ENCODE peak calls at places on chromosomes 6 and 20, in seven cellular contexts. Q is H1, I is stomach, C is transverse colon, W is suprapubic skin, M is A549, D is upper lobe of left lung. B is an unnamed sample. For H3K4me1, the result is how much of the 10 kb centered on the place peaks cover.

GRCh38 chr6:28941681-28942448 is 18.1 kb upstream of the TRIM27 start:
- DNase-seq in Q (peak), I (no peak), D (no peak), M (no peak), C (no peak), W (no peak), B (no peak)

GRCh38 chr6:144346719-144347446 is 61.7 kb downstream of the UTRN start:
- DNase-seq in I (no peak), M (peak), D (no peak), Q (no peak), W (no peak), C (no peak), B (no peak)

GRCh38 chr6:118080547-118080946 is 173.5 kb downstream of the SLC35F1 start:
- DNase-seq in D (no peak), M (no peak), W (no peak), Q (no peak), I (no peak), C (no peak), B (no peak)

GRCh38 chr6:1473166-1473565 is 83.8 kb downstream of the FOXF2 start:
- DNase-seq in I (no peak), D (no peak), Q (no peak), M (no peak), C (no peak), W (no peak), B (no peak)

GRCh38 chr6:15960740-15961629 is 167.9 kb upstream of the MYLIP start:
- DNase-seq in C (no peak), W (no peak), I (no peak), Q (peak), M (no peak), D (no peak), B (no peak)

GRCh38 chr6:149862901-149863595 is 1.1 kb downstream of the LRP11 start:
- DNase-seq in D (peak), I (peak), W (peak), Q (no peak), C (peak), M (no peak), B (peak)

GRCh38 chr6:129795261-129795660 is 65.9 kb downstream of the TMEM244 start:
- DNase-seq in W (no peak), Q (no peak), M (no peak), D (no peak), I (no peak), C (no peak), B (no peak)

GRCh38 chr6:153392156-153392555 is 261.1 kb upstream of the RGS17 start:
- DNase-seq in Q (no peak), D (no peak), M (no peak), W (no peak), C (no peak), I (no peak), B (no peak)

GRCh38 chr20:48919882-48920526 is 1.5 kb upstream of the ARFGEF2 start:
- DNase-seq in W (no peak), Q (no peak), M (no peak), I (no peak), C (peak), D (no peak), B (no peak)

GRCh38 chr6:44373051-44373450 is 14.5 kb upstream of the CDC5L start:
- DNase-seq in C (no peak), D (no peak), M (no peak), Q (no peak), I (no peak), W (no peak), B (no peak)

GRCh38 chr20:49248879-49249665 is 28.8 kb downstream of the ZNFX1 start:
- DNase-seq in D (peak), Q (no peak), C (no peak), I (no peak), M (no peak), W (no peak), B (no peak)

DNA sequence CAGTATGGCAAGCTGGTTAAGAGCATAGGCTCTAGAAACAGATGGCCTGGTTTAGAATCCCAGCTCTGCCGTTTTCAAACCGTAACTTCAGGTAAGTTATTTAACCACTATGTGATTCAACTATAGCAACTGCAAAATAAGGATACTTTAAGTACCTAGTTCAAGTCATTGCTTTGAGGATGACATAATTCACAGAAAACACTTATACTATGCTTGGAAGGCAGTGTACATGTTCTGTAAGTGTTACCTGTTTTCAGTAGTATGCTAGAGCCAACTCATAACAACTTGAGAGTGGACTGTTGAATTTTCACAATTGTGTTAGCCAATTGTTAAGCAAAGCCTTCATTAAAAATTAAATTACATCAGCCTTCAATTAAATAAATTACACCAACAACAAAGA is 134.8 kb upstream of the BEND6 start:
- DNase-seq in D (no peak), I (no peak), W (no peak), M (no peak), Q (no peak), C (no peak), B (no peak)
- H3K4me1 ChIP-seq in D (under half), I (under half), W (under half), M (under half), Q (under half), C (under half), B (under half)

GRCh38 chr6:167146173-167146572 is 11.6 kb downstream of the GPR31 start:
- DNase-seq in M (no peak), Q (no peak), I (no peak), D (no peak), C (no peak), W (no peak), B (peak)
- H3K4me3 ChIP-seq in M (no peak), Q (no peak), I (no peak), D (peak), C (no peak), W (no peak), B (no peak)

DNA sequence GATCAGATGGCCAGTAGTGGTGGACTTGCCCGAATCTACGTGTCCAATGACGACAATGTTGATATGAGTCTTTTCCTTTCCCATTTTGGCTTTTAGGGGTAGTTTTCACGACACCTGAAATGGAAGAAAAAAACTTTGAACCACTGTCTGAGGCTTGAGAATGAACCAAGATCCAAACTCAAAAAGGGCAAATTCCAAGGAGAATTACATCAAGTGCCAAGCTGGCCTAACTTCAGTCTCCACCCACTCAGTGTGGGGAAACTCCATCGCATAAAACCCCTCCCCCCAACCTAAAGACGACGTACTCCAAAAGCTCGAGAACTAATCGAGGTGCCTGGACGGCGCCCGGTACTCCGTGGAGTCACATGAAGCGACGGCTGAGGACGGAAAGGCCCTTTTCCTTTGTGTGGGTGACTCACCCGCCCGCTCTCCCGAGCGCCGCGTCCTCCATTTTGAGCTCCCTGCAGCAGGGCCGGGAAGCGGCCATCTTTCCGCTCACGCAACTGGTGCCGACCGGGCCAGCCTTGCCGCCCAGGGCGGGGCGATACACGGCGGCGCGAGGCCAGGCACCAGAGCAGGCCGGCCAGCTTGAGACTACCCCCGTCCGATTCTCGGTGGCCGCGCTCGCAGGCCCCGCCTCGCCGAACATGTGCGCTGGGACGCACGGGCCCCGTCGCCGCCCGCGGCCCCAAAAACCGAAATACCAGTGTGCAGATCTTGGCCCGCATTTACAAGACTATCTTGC is 717 bp downstream of the EEF1A1 start:
- DNase-seq in M (no peak), W (peak), C (peak), D (peak), I (peak), Q (no peak), B (peak)
- TF ChIP-seq POLR2A in M (peak), W (no peak), C (no peak), D (no peak), I (peak), Q (no peak), B (no peak)

GRCh38 chr20:24389686-24390085 is 79.7 kb upstream of the SYNDIG1 start:
- DNase-seq in I (no peak), M (no peak), D (no peak), Q (no peak), C (no peak), W (no peak), B (no peak)
- H3K4me1 ChIP-seq in I (under half), M (under half), D (under half), Q (under half), C (under half), W (under half), B (under half)

DNA sequence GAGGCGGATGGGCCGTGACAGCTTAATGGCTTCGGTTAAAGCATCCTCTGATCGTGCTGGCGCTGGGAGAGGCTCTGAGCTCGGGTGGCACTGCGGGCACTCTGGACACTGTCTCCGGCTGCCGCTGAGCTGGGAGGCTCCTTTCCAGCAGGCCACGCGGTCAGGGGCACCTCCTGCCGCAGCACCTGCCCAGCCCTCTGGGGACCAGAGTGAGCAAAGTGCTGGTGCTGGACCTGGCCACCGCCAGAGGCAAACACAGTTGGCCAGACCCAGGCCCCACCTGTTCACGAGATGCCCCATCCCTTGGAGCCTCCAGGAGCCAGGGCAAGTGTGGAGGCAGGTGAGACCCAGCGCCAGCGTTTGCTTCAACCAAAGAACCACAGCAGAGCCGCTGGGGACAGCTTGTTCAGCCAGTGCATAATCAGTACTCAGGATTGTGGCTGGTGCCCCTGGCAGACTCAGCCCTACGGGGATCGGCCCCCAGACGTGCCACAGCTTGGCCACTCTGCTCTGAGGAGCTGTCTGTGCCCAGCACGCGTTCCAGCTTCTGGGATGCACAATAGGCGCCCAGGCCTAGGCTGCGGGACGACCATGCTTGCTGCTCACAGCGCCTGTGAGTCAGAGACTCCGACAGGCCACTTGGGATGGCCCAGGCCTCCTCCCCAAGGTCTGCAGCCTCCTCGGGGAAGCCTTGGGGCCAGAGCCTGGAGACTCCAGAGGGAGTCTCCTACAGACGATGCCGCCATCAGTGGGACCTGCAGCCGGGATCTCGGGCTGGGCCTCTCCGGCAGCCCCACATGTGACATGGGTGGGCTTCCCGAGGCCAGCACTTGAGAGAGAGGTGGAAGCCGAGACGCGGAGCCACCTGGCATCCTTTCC is 38.2 kb upstream of the SLCO4A1 start:
- DNase-seq in Q (no peak), I (no peak), C (no peak), D (no peak), M (no peak), W (no peak), B (no peak)
- H3K4me3 ChIP-seq in Q (no peak), I (peak), C (no peak), D (peak), M (no peak), W (peak), B (no peak)

GRCh38 chr6:46220351-46221220 is 49.8 kb upstream of the ENPP5 start:
- DNase-seq in M (no peak), C (no peak), D (no peak), I (no peak), W (no peak), Q (no peak), B (no peak)

GRCh38 chr6:46217671-46218131 is 46.9 kb upstream of the ENPP5 start:
- DNase-seq in M (no peak), D (no peak), W (no peak), Q (no peak), I (no peak), C (no peak), B (peak)

GRCh38 chr6:46218457-46218856 is 47.7 kb upstream of the ENPP5 start:
- DNase-seq in C (no peak), I (no peak), D (no peak), M (no peak), W (no peak), Q (no peak), B (no peak)

GRCh38 chr6:46221221-46221793 is 50.5 kb upstream of the ENPP5 start:
- DNase-seq in D (no peak), I (no peak), C (no peak), Q (no peak), W (no peak), M (peak), B (no peak)

GRCh38 chr6:46219661-46220060 is 48.9 kb upstream of the ENPP5 start:
- DNase-seq in W (no peak), I (no peak), Q (no peak), D (no peak), C (no peak), M (no peak), B (peak)
- TF ChIP-seq POLR2A in W (no peak), I (no peak), Q (no peak), D (no peak), C (no peak), M (no peak), B (no peak)

DNA sequence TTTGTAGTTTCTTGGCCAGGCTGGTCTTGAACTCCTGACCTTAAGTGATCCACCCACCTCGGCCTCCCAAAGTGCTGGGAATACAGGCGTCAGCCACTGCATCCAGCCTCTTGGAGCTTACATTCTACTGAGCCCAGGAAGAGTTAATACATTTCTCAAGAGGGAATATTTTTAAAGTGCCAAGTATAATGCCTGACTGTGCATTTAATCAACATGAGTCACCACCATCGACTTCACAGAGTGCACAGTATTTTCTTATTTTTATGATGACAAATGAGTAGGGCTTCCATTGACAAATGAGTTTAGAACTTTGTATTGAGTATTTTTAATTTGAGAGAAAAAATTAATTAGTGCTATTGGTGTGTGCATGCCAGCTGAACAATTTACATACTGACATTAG is 72.2 kb downstream of the SASH1 start:
- DNase-seq in C (no peak), D (no peak), W (no peak), Q (no peak), M (no peak), I (no peak), B (no peak)
- H3K4me1 ChIP-seq in C (under half), D (under half), W (under half), Q (under half), M (under half), I (under half), B (half or more)

GRCh38 chr20:36471885-36472642 is 69.3 kb upstream of the MYL9 start:
- DNase-seq in C (no peak), Q (no peak), I (no peak), M (no peak), D (no peak), W (no peak), B (no peak)

GRCh38 chr20:36472656-36473071 is 68.7 kb upstream of the MYL9 start:
- DNase-seq in C (peak), I (peak), D (no peak), Q (no peak), W (peak), M (peak), B (peak)

GRCh38 chr20:36468149-36469000 is 72.9 kb upstream of the MYL9 start:
- DNase-seq in I (peak), D (no peak), C (no peak), M (no peak), W (no peak), Q (no peak), B (no peak)

GRCh38 chr20:36469973-36470372 is 71.3 kb upstream of the MYL9 start:
- DNase-seq in M (no peak), I (no peak), D (no peak), W (no peak), Q (no peak), C (no peak), B (no peak)

DNA sequence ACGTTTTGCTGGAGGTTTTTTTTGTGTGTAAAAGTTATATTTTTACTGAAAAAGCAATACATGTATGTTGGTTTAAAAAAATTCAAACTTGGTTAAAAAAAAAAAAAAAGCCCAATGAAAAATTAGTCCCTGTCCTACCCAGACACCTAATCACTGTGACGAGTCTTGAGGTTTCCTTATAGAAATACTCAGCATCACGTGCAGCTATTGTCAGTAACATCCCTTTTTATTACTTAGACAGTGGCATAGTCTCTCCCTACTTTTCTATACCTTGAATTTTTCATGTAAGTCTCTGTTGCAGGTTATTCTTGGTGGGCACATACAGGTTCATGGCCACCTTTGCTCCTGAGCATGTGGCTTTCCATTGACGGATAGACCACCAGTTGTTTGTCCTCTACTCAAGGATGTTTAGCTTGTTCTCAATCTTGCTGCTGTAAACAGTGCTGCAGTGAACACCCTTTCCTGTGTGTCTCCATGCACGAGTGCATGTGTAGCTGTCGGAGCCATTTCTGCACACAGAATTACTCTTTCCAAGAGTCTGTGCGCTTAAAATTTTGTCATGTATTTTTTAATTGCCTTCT is 70.7 kb upstream of the MYL9 start:
- DNase-seq in M (no peak), W (no peak), C (no peak), I (no peak), Q (no peak), D (no peak), B (no peak)
- H3K4me3 ChIP-seq in M (no peak), W (no peak), C (no peak), I (no peak), Q (no peak), D (no peak), B (no peak)

DNA sequence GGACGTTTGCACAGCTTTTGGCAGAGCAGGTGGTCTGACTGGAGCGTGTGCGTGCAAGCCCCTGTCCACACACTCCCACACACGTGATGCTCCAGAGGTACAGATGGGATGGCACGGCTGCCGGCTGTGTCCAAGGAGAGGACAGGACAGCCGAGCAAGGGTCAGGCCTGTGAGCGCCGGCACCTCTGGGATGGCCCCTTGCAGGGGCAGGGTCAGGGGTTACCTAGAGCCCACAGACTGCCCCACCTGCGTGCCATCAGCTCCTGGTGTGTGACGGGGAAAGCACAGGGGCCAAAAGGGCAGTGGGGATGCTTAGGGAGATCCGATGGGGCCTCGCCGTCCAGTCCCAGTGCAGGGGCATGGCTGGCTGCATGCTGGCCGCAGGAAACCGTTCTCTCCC is 189.7 kb downstream of the TAF4 start:
- DNase-seq in I (no peak), M (no peak), W (no peak), Q (no peak), D (peak), C (no peak), B (no peak)
- TF ChIP-seq POLR2A in I (no peak), M (no peak), W (no peak), Q (no peak), D (no peak), C (no peak), B (no peak)

GRCh38 chr6:109515781-109516409 is 32.9 kb upstream of the ZBTB24 start:
- DNase-seq in C (no peak), W (no peak), I (no peak), D (no peak), M (no peak), Q (no peak), B (no peak)
- H3K4me1 ChIP-seq in C (under half), W (under half), I (under half), D (under half), M (under half), Q (under half), B (under half)